ENCODE peak calls at places on chromosomes 1 and 21, in ten cellular contexts. A, L, X, B, I, C, V, N, W and H are unnamed samples.

GRCh38 chr1:89068291-89068690 is 3.3 kb upstream of the GBP1 start:
- DNase-seq in A (no peak), L (no peak), X (peak; percentile 40), B (no peak), I (no peak), C (peak; percentile 69), V (peak; percentile 41), N (no peak), W (no peak), H (peak; percentile 7)

GRCh38 chr1:202131956-202132821 is 9.5 kb downstream of the GPR37L1 start:
- DNase-seq in A (peak; percentile 46), L (peak; percentile 76), X (no peak), B (peak; percentile 58), I (no peak), C (peak; percentile 30), V (no peak), N (no peak), W (no peak), H (no peak)

GRCh38 chr1:23366146-23366545 is 3.5 kb downstream of the ZNF436 start:
- DNase-seq in A (no peak), L (no peak), X (no peak), B (no peak), I (no peak), C (no peak), V (peak; percentile 51), N (no peak), W (no peak), H (no peak)

GRCh38 chr1:176878750-176879536 is 285.6 kb downstream of the ASTN1 start:
- DNase-seq in A (no peak), L (no peak), X (no peak), B (no peak), I (no peak), C (no peak), V (no peak), N (peak; percentile 4), W (no peak), H (no peak)

GRCh38 chr1:119882172-119883029 is 13.9 kb downstream of the ADAM30 start:
- DNase-seq in A (no peak), L (no peak), X (no peak), B (no peak), I (no peak), C (peak; percentile 40), V (no peak), N (no peak), W (no peak), H (no peak)

GRCh38 chr1:103256490-103256889 is 148.2 kb upstream of the COL11A1 start:
- DNase-seq in A (no peak), L (no peak), X (peak; percentile 50), B (no peak), I (no peak), C (peak; percentile 33), V (no peak), N (no peak), W (no peak), H (peak; percentile 25)

GRCh38 chr1:228861830-228862176 is 126.5 kb downstream of the RHOU start:
- DNase-seq in A (no peak), L (no peak), X (no peak), B (no peak), I (no peak), C (peak; percentile 47), V (no peak), N (no peak), W (no peak), H (no peak)

GRCh38 chr21:14825405-14826032 is 239.3 kb downstream of the NRIP1 start:
- DNase-seq in A (no peak), L (no peak), X (no peak), B (no peak), I (no peak), C (no peak), V (no peak), N (no peak), W (no peak), H (no peak)

GRCh38 chr1:38037481-38037939 is 9.1 kb downstream of the POU3F1 start:
- DNase-seq in A (no peak), L (no peak), X (no peak), B (no peak), I (no peak), C (peak; percentile 67), V (no peak), N (peak; percentile 19), W (no peak), H (peak; percentile 50)

GRCh38 chr1:105027838-105028471 is 1278.3 kb downstream of the AMY1C start:
- DNase-seq in A (no peak), L (no peak), X (no peak), B (no peak), I (no peak), C (no peak), V (no peak), N (peak; percentile 45), W (no peak), H (no peak)
- TF ChIP-seq CTCF in A (no peak), L (no peak), X (no peak), B (no peak), I (no peak), C (no peak), V (no peak), N (peak; percentile 80), W (no peak), H (no peak)

GRCh38 chr21:45455321-45456013 is 50.5 kb downstream of the COL18A1 start:
- DNase-seq in A (no peak), L (no peak), X (peak; percentile 35), B (peak; percentile 61), I (peak; percentile 86), C (peak; percentile 58), V (peak; percentile 49), N (no peak), W (no peak), H (peak; percentile 51)

GRCh38 chr21:45453308-45453950 is 48.5 kb downstream of the COL18A1 start:
- DNase-seq in A (no peak), L (no peak), X (no peak), B (no peak), I (peak; percentile 54), C (no peak), V (no peak), N (no peak), W (no peak), H (no peak)

GRCh38 chr21:45456014-45456835 is 51.3 kb downstream of the COL18A1 start:
- DNase-seq in A (no peak), L (no peak), X (no peak), B (peak; percentile 41), I (peak; percentile 83), C (no peak), V (no peak), N (no peak), W (no peak), H (no peak)

GRCh38 chr21:45454081-45454923 is 49.3 kb downstream of the COL18A1 start:
- DNase-seq in A (no peak), L (no peak), X (no peak), B (peak; percentile 29), I (peak; percentile 71), C (no peak), V (no peak), N (no peak), W (no peak), H (no peak)

GRCh38 chr21:45454924-45455315 is 50.0 kb downstream of the COL18A1 start:
- DNase-seq in A (no peak), L (no peak), X (no peak), B (peak; percentile 37), I (peak; percentile 55), C (no peak), V (no peak), N (no peak), W (no peak), H (peak; percentile 35)
- H3K4me3 ChIP-seq in A (peak overlapping the region; percentile 29), L (peak overlapping the region; percentile 47), X (peak overlapping the region; percentile 32), B (peak overlapping the region; percentile 33), I (no peak overlapping the region), C (no peak overlapping the region), V (no peak overlapping the region), N (no peak overlapping the region), W (no peak overlapping the region), H (no peak overlapping the region)

DNA sequence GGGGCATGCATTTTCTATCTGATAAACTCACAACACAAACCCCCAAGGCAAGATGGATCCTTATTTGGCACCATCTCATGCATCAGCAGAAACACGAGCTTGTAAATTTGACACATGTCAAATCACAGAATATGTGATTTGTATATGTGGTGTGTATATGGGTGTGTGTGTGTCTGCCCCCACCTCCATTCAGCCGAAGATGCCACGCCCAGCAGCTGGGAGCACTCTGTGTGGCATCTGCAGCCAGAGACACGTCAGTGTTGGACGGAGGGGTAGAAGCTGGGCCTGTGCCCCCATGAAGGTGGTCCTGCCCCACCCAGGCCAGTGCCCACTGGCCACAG is 108.4 kb downstream of the CAPN8 start:
- DNase-seq in A (no peak), L (no peak), X (no peak), B (no peak), I (no peak), C (no peak), V (no peak), N (no peak), W (no peak), H (no peak)
- TF ChIP-seq CTCF in A (no peak), L (no peak), X (no peak), B (no peak), I (no peak), C (no peak), V (no peak), N (peak; percentile 28), W (no peak), H (no peak)

DNA sequence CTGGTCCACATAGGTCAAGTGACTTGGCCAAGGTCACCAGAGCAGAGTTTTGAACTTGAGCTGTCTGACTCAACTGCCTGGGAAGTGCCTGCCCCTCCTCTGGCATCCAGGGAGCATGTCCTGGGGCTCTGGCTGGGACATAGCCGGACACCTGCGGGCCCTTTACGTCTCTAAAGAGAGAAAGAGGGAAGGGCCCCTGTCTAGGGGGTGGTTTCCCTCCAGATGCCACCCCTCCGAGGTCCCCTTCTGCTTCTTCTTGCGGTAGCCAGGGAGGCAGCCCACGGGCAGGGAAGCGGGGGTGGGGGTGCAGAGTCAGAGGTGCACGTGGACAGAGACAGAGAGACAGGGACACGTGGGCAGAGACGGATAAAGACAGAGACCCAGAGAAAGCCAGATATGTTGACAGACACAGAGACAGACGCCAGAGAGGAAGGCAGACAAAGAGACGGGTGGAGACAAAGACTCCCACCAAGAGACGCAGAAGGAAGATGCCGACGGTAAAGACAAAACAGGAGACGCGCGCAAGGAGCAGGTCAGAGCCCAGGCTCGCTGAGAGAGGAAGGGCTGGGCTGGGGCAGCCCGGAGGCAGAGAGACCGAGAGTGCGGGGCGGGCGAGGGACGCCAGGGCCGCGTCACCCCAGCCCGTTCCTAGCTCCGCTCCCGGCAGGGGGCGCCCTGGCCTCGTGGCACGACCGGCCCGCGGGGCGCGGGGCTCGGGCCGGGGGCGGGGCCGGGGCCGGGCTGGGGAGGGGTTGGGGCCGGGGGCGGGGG is 458 bp upstream of the ALPL start:
- DNase-seq in A (peak; percentile 76), L (peak; percentile 88), X (peak; percentile 50), B (peak; percentile 77), I (peak; percentile 96), C (peak; percentile 49), V (peak; percentile 21), N (peak; percentile 57), W (no peak), H (peak; percentile 39)
- H3K4me3 ChIP-seq in A (peak overlapping the region; percentile 45), L (peak overlapping the region; percentile 55), X (no peak overlapping the region), B (peak overlapping the region; percentile 42), I (no peak overlapping the region), C (peak overlapping the region; percentile 12), V (no peak overlapping the region), N (no peak overlapping the region), W (no peak overlapping the region), H (no peak overlapping the region)